ENCODE peak calls at places on chromosomes 4 and X, in five cellular contexts. One of them, this sample, is unnamed.

GRCh38 chrX:134810211-134810610 is 151.9 kb upstream of the PLAC1 start:
- DNase-seq in AG04450: no peak
- DNase-seq in bronchial epithelial cell: no peak
- DNase-seq in fibroblast of pulmonary artery: no peak
- DNase-seq in suprapubic skin: no peak
- DNase-seq in this sample: no peak

GRCh38 chrX:80511969-80512760 is 91.9 kb downstream of the TENT5D start:
- DNase-seq in suprapubic skin: no peak
- DNase-seq in bronchial epithelial cell: peak
- DNase-seq in AG04450: no peak
- DNase-seq in fibroblast of pulmonary artery: peak
- DNase-seq in this sample: no peak

GRCh38 chr4:100290585-100290984 is 100.3 kb upstream of the DDIT4L start:
- DNase-seq in fibroblast of pulmonary artery: no peak
- DNase-seq in AG04450: peak
- DNase-seq in suprapubic skin: no peak
- DNase-seq in bronchial epithelial cell: peak
- DNase-seq in this sample: no peak

GRCh38 chrX:10529344-10529743 is 91.0 kb downstream of the MID1 start:
- DNase-seq in AG04450: no peak
- DNase-seq in suprapubic skin: no peak
- DNase-seq in fibroblast of pulmonary artery: peak
- DNase-seq in bronchial epithelial cell: peak
- DNase-seq in this sample: peak

GRCh38 chr4:155237567-155237966 is 29.1 kb downstream of the NPY2R start:
- DNase-seq in bronchial epithelial cell: no peak
- DNase-seq in AG04450: no peak
- DNase-seq in fibroblast of pulmonary artery: no peak
- DNase-seq in suprapubic skin: no peak
- DNase-seq in this sample: no peak

GRCh38 chr4:147546341-147546740 is 65.4 kb downstream of the EDNRA start:
- DNase-seq in AG04450: peak
- DNase-seq in fibroblast of pulmonary artery: peak
- DNase-seq in bronchial epithelial cell: peak
- DNase-seq in suprapubic skin: no peak
- DNase-seq in this sample: peak

GRCh38 chrX:119375561-119375960 is 23.6 kb upstream of the SLC25A43 start:
- DNase-seq in suprapubic skin: no peak
- DNase-seq in fibroblast of pulmonary artery: no peak
- DNase-seq in AG04450: no peak
- DNase-seq in bronchial epithelial cell: no peak
- DNase-seq in this sample: peak

GRCh38 chr4:21901831-21902230 is 46.7 kb downstream of the KCNIP4 start:
- DNase-seq in fibroblast of pulmonary artery: peak
- DNase-seq in bronchial epithelial cell: peak
- DNase-seq in suprapubic skin: no peak
- DNase-seq in AG04450: no peak
- DNase-seq in this sample: peak

GRCh38 chr4:8200302-8200975 is 1.3 kb downstream of the SH3TC1 start:
- DNase-seq in fibroblast of pulmonary artery: peak
- DNase-seq in bronchial epithelial cell: peak
- DNase-seq in AG04450: no peak
- DNase-seq in suprapubic skin: no peak
- DNase-seq in this sample: peak

GRCh38 chr4:5524451-5524850 is 183.9 kb downstream of the EVC2 start:
- DNase-seq in fibroblast of pulmonary artery: no peak
- DNase-seq in suprapubic skin: no peak
- DNase-seq in AG04450: no peak
- DNase-seq in bronchial epithelial cell: no peak
- DNase-seq in this sample: no peak

GRCh38 chrX:80486299-80486698 is 66.1 kb downstream of the TENT5D start:
- DNase-seq in bronchial epithelial cell: no peak
- DNase-seq in fibroblast of pulmonary artery: no peak
- DNase-seq in AG04450: no peak
- DNase-seq in suprapubic skin: no peak
- DNase-seq in this sample: no peak

GRCh38 chr4:111847256-111848108 is 297.8 kb upstream of the FAM241A start:
- DNase-seq in suprapubic skin: no peak
- DNase-seq in fibroblast of pulmonary artery: peak
- DNase-seq in AG04450: no peak
- DNase-seq in bronchial epithelial cell: no peak
- DNase-seq in this sample: peak

GRCh38 chr4:3291969-3292570 is 751 bp upstream of the RGS12 start:
- DNase-seq in fibroblast of pulmonary artery: peak
- DNase-seq in AG04450: no peak
- DNase-seq in suprapubic skin: peak
- DNase-seq in bronchial epithelial cell: peak
- DNase-seq in this sample: peak

GRCh38 chr4:180219080-180219479 is 2024.1 kb upstream of the TENM3 start:
- DNase-seq in suprapubic skin: no peak
- DNase-seq in bronchial epithelial cell: no peak
- DNase-seq in AG04450: no peak
- DNase-seq in fibroblast of pulmonary artery: no peak
- DNase-seq in this sample: no peak

GRCh38 chr4:186144596-186145569 is 40.4 kb downstream of the FAM149A start:
- DNase-seq in bronchial epithelial cell: peak
- DNase-seq in suprapubic skin: peak
- DNase-seq in AG04450: no peak
- DNase-seq in fibroblast of pulmonary artery: peak
- DNase-seq in this sample: peak

GRCh38 chrX:17588303-17588702 is 149.0 kb upstream of the SCML1 start:
- DNase-seq in AG04450: no peak
- DNase-seq in bronchial epithelial cell: no peak
- DNase-seq in fibroblast of pulmonary artery: no peak
- DNase-seq in suprapubic skin: no peak
- DNase-seq in this sample: no peak

GRCh38 chrX:17595456-17596035 is 141.7 kb upstream of the SCML1 start:
- DNase-seq in AG04450: no peak
- DNase-seq in suprapubic skin: no peak
- DNase-seq in bronchial epithelial cell: peak
- DNase-seq in fibroblast of pulmonary artery: peak
- DNase-seq in this sample: peak

GRCh38 chrX:17592117-17592516 is 145.2 kb upstream of the SCML1 start:
- DNase-seq in bronchial epithelial cell: peak
- DNase-seq in suprapubic skin: no peak
- DNase-seq in fibroblast of pulmonary artery: peak
- DNase-seq in AG04450: no peak
- DNase-seq in this sample: peak

GRCh38 chrX:17590892-17591740 is 146.2 kb upstream of the SCML1 start:
- DNase-seq in fibroblast of pulmonary artery: peak
- DNase-seq in AG04450: no peak
- DNase-seq in bronchial epithelial cell: peak
- DNase-seq in suprapubic skin: peak
- DNase-seq in this sample: peak

DNA sequence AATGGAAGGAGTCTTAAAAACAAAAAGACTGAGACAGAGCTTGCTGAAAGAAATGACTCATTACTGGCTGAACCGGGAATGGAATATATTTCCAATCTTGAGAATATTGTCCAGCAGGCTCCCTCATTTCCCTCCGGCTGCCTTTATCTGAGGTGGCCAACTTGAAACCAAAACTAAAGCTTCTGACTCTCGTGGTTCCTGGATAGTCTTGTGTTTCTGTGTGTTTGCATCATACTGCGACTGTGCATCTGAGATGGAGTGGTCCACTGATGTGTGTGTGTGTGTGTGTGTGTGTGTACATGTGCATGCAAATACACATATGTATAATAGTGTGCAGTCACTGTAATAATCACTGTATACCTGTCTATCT is 145.6 kb upstream of the SCML1 start:
- DNase-seq in bronchial epithelial cell: peak
- DNase-seq in fibroblast of pulmonary artery: peak
- DNase-seq in AG04450: no peak
- DNase-seq in suprapubic skin: no peak
- DNase-seq in this sample: peak
- H3K4me3 ChIP-seq in bronchial epithelial cell: no peak
- H3K4me3 ChIP-seq in fibroblast of pulmonary artery: peak
- H3K4me3 ChIP-seq in AG04450: peak
- H3K4me3 ChIP-seq in suprapubic skin: no peak
- H3K4me3 ChIP-seq in this sample: peak

GRCh38 chr4:39569209-39569608 is 42.0 kb upstream of the UGDH start:
- DNase-seq in fibroblast of pulmonary artery: no peak
- DNase-seq in bronchial epithelial cell: peak
- DNase-seq in AG04450: no peak
- DNase-seq in suprapubic skin: no peak
- DNase-seq in this sample: no peak
- H3K4me3 ChIP-seq in fibroblast of pulmonary artery: no peak
- H3K4me3 ChIP-seq in bronchial epithelial cell: no peak
- H3K4me3 ChIP-seq in AG04450: no peak
- H3K4me3 ChIP-seq in suprapubic skin: no peak
- H3K4me3 ChIP-seq in this sample: no peak

DNA sequence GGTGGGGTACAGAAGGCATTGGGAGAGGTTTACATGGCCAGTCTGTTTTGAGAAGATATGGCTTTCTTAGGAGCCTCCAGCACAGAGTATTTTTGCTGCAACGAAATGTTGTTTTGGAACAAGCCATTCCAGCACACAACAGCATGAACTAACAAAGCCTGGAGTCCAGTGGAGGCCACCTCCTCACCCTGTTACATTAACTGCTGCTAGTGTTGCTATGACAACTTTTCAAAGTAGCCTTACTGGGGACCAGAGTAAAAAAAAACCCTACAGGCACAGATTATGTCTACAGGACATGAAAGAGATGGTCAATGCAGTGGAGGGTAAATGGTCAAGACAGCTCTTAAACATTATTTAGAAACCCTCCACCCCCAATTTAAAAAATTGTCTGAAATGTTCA is 274.2 kb upstream of the NOCT start:
- DNase-seq in suprapubic skin: no peak
- DNase-seq in AG04450: no peak
- DNase-seq in bronchial epithelial cell: no peak
- DNase-seq in fibroblast of pulmonary artery: no peak
- DNase-seq in this sample: no peak
- H3K4me3 ChIP-seq in suprapubic skin: no peak
- H3K4me3 ChIP-seq in AG04450: no peak
- H3K4me3 ChIP-seq in bronchial epithelial cell: no peak
- H3K4me3 ChIP-seq in fibroblast of pulmonary artery: no peak
- H3K4me3 ChIP-seq in this sample: no peak

GRCh38 chrX:85243761-85244410 is at the start of the genes SATL1 and ZNF711:
- DNase-seq in suprapubic skin: peak
- DNase-seq in AG04450: no peak
- DNase-seq in bronchial epithelial cell: no peak
- DNase-seq in fibroblast of pulmonary artery: peak
- DNase-seq in this sample: peak

GRCh38 chrX:85244411-85245210 is 820 bp downstream of the ZNF711 start:
- DNase-seq in fibroblast of pulmonary artery: peak
- DNase-seq in bronchial epithelial cell: no peak
- DNase-seq in AG04450: no peak
- DNase-seq in suprapubic skin: no peak
- DNase-seq in this sample: peak

DNA sequence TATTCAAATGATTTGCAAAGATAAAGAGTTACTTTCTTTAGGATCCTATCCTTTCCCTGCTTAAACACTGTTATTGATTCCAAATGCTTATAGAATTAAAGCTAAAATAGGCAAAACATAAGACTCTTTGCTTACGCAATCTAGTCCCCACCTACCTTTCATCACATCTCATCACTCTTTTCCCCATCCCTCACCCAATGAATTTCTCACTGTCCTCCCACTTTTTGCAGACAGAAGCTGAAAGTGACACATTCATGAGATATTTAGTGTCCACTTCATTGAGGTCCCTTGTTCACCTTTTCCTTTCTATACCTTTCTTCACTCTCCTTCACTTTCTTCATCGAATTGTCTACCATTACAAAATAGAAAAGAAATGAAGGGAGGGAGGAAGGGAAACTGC is 424 bp downstream of the SATL1 start:
- DNase-seq in fibroblast of pulmonary artery: no peak
- DNase-seq in bronchial epithelial cell: no peak
- DNase-seq in AG04450: no peak
- DNase-seq in suprapubic skin: no peak
- DNase-seq in this sample: no peak
- H3K4me3 ChIP-seq in fibroblast of pulmonary artery: peak
- H3K4me3 ChIP-seq in bronchial epithelial cell: no peak
- H3K4me3 ChIP-seq in AG04450: peak
- H3K4me3 ChIP-seq in suprapubic skin: peak
- H3K4me3 ChIP-seq in this sample: no peak

DNA sequence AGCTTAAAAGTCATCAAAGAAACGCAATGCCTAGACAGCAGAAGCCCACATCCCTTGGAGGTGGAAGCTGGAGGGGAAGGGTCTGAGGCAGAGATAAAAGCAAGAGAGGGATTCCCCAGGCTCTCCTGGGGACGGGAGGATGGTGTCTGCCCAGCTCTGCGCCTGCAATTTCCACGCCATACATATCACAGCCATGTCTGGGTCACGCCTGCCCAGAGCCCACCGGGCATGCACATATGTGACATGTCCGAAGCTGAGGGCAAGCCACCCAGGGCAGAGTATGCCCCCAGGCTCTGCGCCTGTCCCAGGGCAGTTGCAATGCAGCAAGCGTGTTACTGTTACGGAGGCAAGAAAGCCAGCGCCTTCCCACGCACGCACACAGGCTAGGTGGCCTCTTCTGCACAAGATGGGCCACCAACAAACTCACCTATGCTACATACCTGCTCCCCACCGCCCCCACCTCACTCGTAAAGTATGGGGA is 1.2 kb downstream of the FGF13 start:
- DNase-seq in bronchial epithelial cell: no peak
- DNase-seq in suprapubic skin: peak
- DNase-seq in AG04450: no peak
- DNase-seq in fibroblast of pulmonary artery: no peak
- DNase-seq in this sample: no peak
- H3K4me3 ChIP-seq in bronchial epithelial cell: no peak
- H3K4me3 ChIP-seq in suprapubic skin: peak
- H3K4me3 ChIP-seq in AG04450: no peak
- H3K4me3 ChIP-seq in fibroblast of pulmonary artery: no peak
- H3K4me3 ChIP-seq in this sample: no peak

GRCh38 chr4:26787461-26788340 is 72.9 kb upstream of the STIM2 start:
- DNase-seq in fibroblast of pulmonary artery: peak
- DNase-seq in AG04450: no peak
- DNase-seq in bronchial epithelial cell: peak
- DNase-seq in suprapubic skin: no peak
- DNase-seq in this sample: peak
- H3K4me3 ChIP-seq in fibroblast of pulmonary artery: no peak
- H3K4me3 ChIP-seq in AG04450: no peak
- H3K4me3 ChIP-seq in bronchial epithelial cell: no peak
- H3K4me3 ChIP-seq in suprapubic skin: no peak
- H3K4me3 ChIP-seq in this sample: no peak

DNA sequence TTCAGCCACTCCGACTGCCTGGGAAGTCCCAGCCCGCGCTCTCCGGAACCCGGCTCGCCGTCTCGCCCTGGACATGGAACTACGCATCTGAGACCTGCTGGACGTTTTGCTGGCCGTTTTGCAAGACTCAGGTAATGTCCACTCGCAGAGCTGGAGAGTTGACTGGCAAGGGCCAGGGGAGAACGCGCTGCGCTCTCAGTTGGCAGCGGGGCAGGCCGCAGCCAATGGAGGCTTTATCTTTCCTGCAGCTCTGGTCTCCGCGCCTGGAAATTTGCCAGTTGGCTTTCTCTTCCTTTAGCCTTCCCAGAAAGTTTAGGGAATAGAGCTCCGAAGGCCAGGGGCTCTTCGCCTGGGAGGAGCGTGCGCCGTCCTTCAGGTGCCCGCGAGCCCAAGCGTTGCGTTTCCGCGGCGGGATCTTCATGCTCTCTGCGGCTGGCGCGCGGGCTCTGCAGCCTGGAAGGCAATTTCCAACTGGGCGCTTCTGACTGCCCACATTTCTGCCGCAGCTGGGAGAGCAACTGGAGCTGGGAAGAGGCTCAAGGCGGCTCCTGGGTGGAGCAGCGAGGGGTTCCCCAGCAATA is 1.0 kb downstream of the IL1RAPL2 start:
- DNase-seq in AG04450: no peak
- DNase-seq in suprapubic skin: no peak
- DNase-seq in bronchial epithelial cell: no peak
- DNase-seq in fibroblast of pulmonary artery: no peak
- DNase-seq in this sample: no peak
- H3K4me3 ChIP-seq in AG04450: no peak
- H3K4me3 ChIP-seq in suprapubic skin: peak
- H3K4me3 ChIP-seq in bronchial epithelial cell: no peak
- H3K4me3 ChIP-seq in fibroblast of pulmonary artery: no peak
- H3K4me3 ChIP-seq in this sample: no peak